ENCODE peak calls at places on chromosomes 1 and 21, in nine cellular contexts. O, P, R, K, Y, J, C, I and U are unnamed samples.

GRCh38 chr1:17201201-17202021 is 3.5 kb upstream of the PADI1 start:
- DNase-seq in R (peak; percentile 21), C (peak; percentile 52), I (peak; percentile 4), Y (no peak), P (no peak), J (peak; percentile 75), K (no peak), O (peak; percentile 35), U (no peak)

GRCh38 chr1:31835415-31835814 is 19.6 kb upstream of the SPOCD1 start:
- DNase-seq in P (no peak), I (no peak), K (no peak), J (no peak), O (no peak), C (no peak), R (no peak), Y (no peak), U (no peak)

GRCh38 chr1:2259668-2260392 is 31.7 kb downstream of the SKI start:
- DNase-seq in I (no peak), K (no peak), O (no peak), J (no peak), Y (no peak), P (no peak), C (no peak), R (no peak), U (no peak)

GRCh38 chr21:46268371-46268770 is 17.0 kb downstream of the MCM3AP start:
- DNase-seq in P (no peak), R (no peak), I (no peak), O (no peak), C (no peak), Y (no peak), K (no peak), J (no peak), U (no peak)

GRCh38 chr1:58814251-58815068 is 30.6 kb upstream of the JUN start:
- DNase-seq in O (no peak), I (no peak), Y (peak; percentile 33), K (peak; percentile 78), P (no peak), J (no peak), R (no peak), C (peak; percentile 83), U (no peak)

GRCh38 chr1:51792864-51793263 is 85.7 kb downstream of the NRDC start:
- DNase-seq in I (no peak), C (no peak), R (no peak), O (no peak), K (no peak), J (no peak), Y (peak; percentile 93), P (no peak), U (no peak)

GRCh38 chr1:67771152-67771551 is 62.1 kb downstream of the GNG12 start:
- DNase-seq in R (no peak), J (peak; percentile 59), P (no peak), I (peak; percentile 26), O (no peak), Y (peak; percentile 60), C (peak; percentile 78), K (no peak), U (no peak)

GRCh38 chr1:155133799-155134281 is 1.8 kb upstream of the SLC50A1 start:
- DNase-seq in P (no peak), C (no peak), J (no peak), Y (no peak), I (no peak), K (no peak), O (no peak), R (no peak), U (no peak)

GRCh38 chr1:240878631-240879030 is 266.7 kb upstream of the GREM2 start:
- DNase-seq in Y (no peak), R (no peak), O (no peak), I (no peak), J (no peak), K (no peak), C (no peak), P (no peak), U (no peak)

GRCh38 chr1:203378529-203379271 is 27.8 kb upstream of the FMOD start:
- DNase-seq in Y (peak; percentile 58), C (no peak), P (no peak), I (no peak), K (no peak), O (no peak), R (no peak), J (no peak), U (no peak)

GRCh38 chr21:33761104-33762036 is 119.1 kb downstream of the ITSN1 start:
- DNase-seq in C (peak; percentile 19), R (no peak), I (peak; percentile 35), P (no peak), J (peak; percentile 93), Y (peak; percentile 99), K (peak; percentile 39), O (no peak), U (no peak)

GRCh38 chr1:83052865-83053264 is 946.1 kb downstream of the TTLL7 start:
- DNase-seq in I (no peak), P (no peak), O (no peak), C (no peak), R (no peak), K (no peak), J (no peak), Y (no peak), U (no peak)

GRCh38 chr1:35808376-35809155 is 750 bp downstream of the AGO4 start:
- DNase-seq in K (peak; percentile 39), O (peak; percentile 39), I (peak; percentile 20), Y (peak; percentile 13), P (no peak), J (peak; percentile 10), R (no peak), C (peak; percentile 20), U (no peak)

GRCh38 chr21:42164064-42164789 is 54.7 kb upstream of the ABCG1 start:
- DNase-seq in P (no peak), Y (peak; percentile 50), I (peak; percentile 73), K (peak; percentile 55), O (peak; percentile 72), C (peak; percentile 48), R (peak; percentile 47), J (peak; percentile 14), U (peak; percentile 50)

GRCh38 chr21:42815217-42815616 is 64.1 kb downstream of the WDR4 start:
- DNase-seq in K (no peak), R (no peak), P (no peak), I (no peak), Y (no peak), J (peak; percentile 19), O (no peak), C (no peak), U (no peak)

GRCh38 chr1:230206976-230207375 is 139.9 kb downstream of the GALNT2 start:
- DNase-seq in R (no peak), J (no peak), O (no peak), P (no peak), I (no peak), C (no peak), K (no peak), Y (no peak), U (no peak)

GRCh38 chr1:57551476-57551875 is 127.6 kb upstream of the DAB1 start:
- DNase-seq in K (peak; percentile 33), J (no peak), I (no peak), R (no peak), C (no peak), P (no peak), O (no peak), Y (no peak), U (no peak)

GRCh38 chr1:161725888-161726630 is 4.7 kb downstream of the FCRLB start:
- DNase-seq in J (peak; percentile 50), O (peak; percentile 55), I (peak; percentile 73), R (peak; percentile 19), K (peak; percentile 62), C (peak; percentile 50), P (no peak), Y (peak; percentile 51), U (no peak)

GRCh38 chr1:206757524-206758266 is 12.9 kb upstream of the IL19 start:
- DNase-seq in K (no peak), P (no peak), O (no peak), Y (no peak), C (no peak), R (no peak), I (no peak), J (no peak), U (no peak)

GRCh38 chr1:2587071-2587859 is 688 bp downstream of the PRXL2B start:
- DNase-seq in R (no peak), O (peak; percentile 48), C (no peak), Y (peak; percentile 26), I (peak; percentile 33), J (peak; percentile 14), P (no peak), K (peak; percentile 32), U (no peak)

GRCh38 chr1:164630626-164631396 is 71.8 kb downstream of the PBX1 start:
- DNase-seq in J (no peak), I (no peak), R (no peak), C (no peak), P (no peak), O (no peak), K (no peak), Y (no peak), U (no peak)

GRCh38 chr1:29687601-29688244 is 451.4 kb downstream of the PTPRU start:
- DNase-seq in I (no peak), C (no peak), R (no peak), K (no peak), P (no peak), O (peak; percentile 6), J (no peak), Y (no peak), U (no peak)

GRCh38 chr1:28642056-28642846 is 616 bp downstream of the TAF12 start:
- DNase-seq in Y (peak; percentile 43), C (peak; percentile 18), J (peak; percentile 20), R (no peak), I (no peak), P (no peak), O (no peak), K (no peak), U (no peak)

GRCh38 chr1:226919587-226919986 is 20.5 kb upstream of the COQ8A start:
- DNase-seq in O (no peak), C (no peak), J (no peak), P (no peak), R (no peak), K (no peak), Y (no peak), I (no peak), U (no peak)

GRCh38 chr1:112257043-112257835 is 138.8 kb upstream of the CTTNBP2NL start:
- DNase-seq in I (no peak), J (no peak), K (no peak), R (no peak), O (no peak), C (no peak), Y (no peak), P (no peak), U (no peak)